ENCODE peak calls at places on chromosomes 7 and 10, in seven cellular contexts. O is Caki2; Q is HFFc6; W is NCI-H2029; K is GM03348; L is ascending aorta; C is activated CD8-positive, alpha-beta memory T cell treated with anti-CD3 and anti-CD28 coated beads, Interleukin-2, amount 50 U/mL, for 48 hours. X is an unnamed sample.

GRCh38 chr10:43062402-43063160 is 14.3 kb upstream of the RET start:
- DNase-seq in O (no peak), Q (no peak), W (no peak), K (no peak), L (no peak), C (no peak), X (no peak)

GRCh38 chr10:49243139-49243538 is 54.9 kb upstream of the TMEM273 start:
- DNase-seq in O (no peak), Q (no peak), W (no peak), K (no peak), L (no peak), C (no peak), X (no peak)

GRCh38 chr7:95391761-95392160 is 4.4 kb downstream of the PON3 start:
- DNase-seq in O (no peak), Q (no peak), W (no peak), K (no peak), L (no peak), C (no peak), X (no peak)

GRCh38 chr10:11407939-11408338 is 203.5 kb downstream of the USP6NL start:
- DNase-seq in O (no peak), Q (no peak), W (no peak), K (no peak), L (no peak), C (no peak), X (no peak)

GRCh38 chr10:11874568-11875182 is 51.5 kb downstream of the PROSER2 start:
- DNase-seq in O (peak), Q (no peak), W (peak), K (no peak), L (no peak), C (peak), X (peak)

GRCh38 chr7:7565018-7565680 is 1.5 kb upstream of the MIOS start:
- DNase-seq in O (no peak), Q (no peak), W (no peak), K (no peak), L (no peak), C (no peak), X (no peak)

GRCh38 chr7:33774762-33775523 is 130.4 kb upstream of the BMPER start:
- DNase-seq in O (no peak), Q (no peak), W (no peak), K (no peak), L (no peak), C (no peak), X (peak)

GRCh38 chr10:94496010-94496409 is 49.6 kb upstream of the HELLS start:
- DNase-seq in O (no peak), Q (peak), W (no peak), K (no peak), L (no peak), C (no peak), X (no peak)

GRCh38 chr10:98314577-98315284 is 46.7 kb upstream of the LOXL4 start:
- DNase-seq in O (no peak), Q (peak), W (no peak), K (peak), L (no peak), C (no peak), X (no peak)

GRCh38 chr7:1848013-1848640 is 178.1 kb downstream of the ELFN1 start:
- DNase-seq in O (no peak), Q (no peak), W (no peak), K (no peak), L (no peak), C (no peak), X (peak)

GRCh38 chr7:64653721-64654401 is 12.1 kb upstream of the ZNF107 start:
- DNase-seq in O (no peak), Q (no peak), W (no peak), K (no peak), L (no peak), C (no peak), X (no peak)

GRCh38 chr7:44796034-44796503 is 412 bp upstream of the PPIA start:
- DNase-seq in O (peak), Q (peak), W (peak), K (peak), L (no peak), C (no peak), X (peak)

GRCh38 chr10:7956508-7956907 is 98.0 kb upstream of the GATA3 start:
- DNase-seq in O (peak), Q (peak), W (no peak), K (peak), L (no peak), C (no peak), X (no peak)

GRCh38 chr10:103890194-103890658 is 27.8 kb downstream of the STN1 start:
- DNase-seq in O (peak), Q (peak), W (peak), K (no peak), L (no peak), C (peak), X (no peak)

GRCh38 chr7:137757146-137757925 is 89.4 kb downstream of the DGKI start:
- DNase-seq in O (no peak), Q (no peak), W (no peak), K (peak), L (no peak), C (no peak), X (no peak)

GRCh38 chr10:96586419-96587254 is at the start of gene TM9SF3:
- DNase-seq in O (peak), Q (peak), W (peak), K (peak), L (peak), C (peak), X (peak)

GRCh38 chr7:6252310-6252709 is 20.1 kb downstream of the CYTH3 start:
- DNase-seq in O (no peak), Q (peak), W (no peak), K (no peak), L (no peak), C (no peak), X (no peak)

GRCh38 chr10:71128311-71129010 is 83.9 kb upstream of the UNC5B start:
- DNase-seq in O (no peak), Q (no peak), W (no peak), K (peak), L (no peak), C (no peak), X (peak)

GRCh38 chr7:122262246-122262645 is 42.3 kb downstream of the FEZF1 start:
- DNase-seq in O (no peak), Q (no peak), W (no peak), K (no peak), L (no peak), C (no peak), X (no peak)

GRCh38 chr7:50379539-50379938 is 70.6 kb downstream of the FIGNL1 start:
- DNase-seq in O (no peak), Q (no peak), W (no peak), K (no peak), L (no peak), C (no peak), X (no peak)

GRCh38 chr7:26061340-26062239 is 90.4 kb upstream of the NFE2L3 start:
- DNase-seq in O (peak), Q (peak), W (peak), K (peak), L (no peak), C (peak), X (peak)

GRCh38 chr7:158664406-158664805 is 40.2 kb downstream of the NCAPG2 start:
- DNase-seq in O (no peak), Q (no peak), W (no peak), K (no peak), L (no peak), C (no peak), X (no peak)

GRCh38 chr7:96679886-96680285 is 29.8 kb downstream of the SEM1 start:
- DNase-seq in O (no peak), Q (no peak), W (no peak), K (no peak), L (no peak), C (no peak), X (no peak)

GRCh38 chr10:97759157-97759980 is 12.4 kb downstream of the SFRP5 start:
- DNase-seq in O (peak), Q (peak), W (peak), K (peak), L (no peak), C (peak), X (peak)

GRCh38 chr10:80204193-80204714 is 1.1 kb downstream of the ANXA11 start:
- DNase-seq in O (peak), Q (peak), W (no peak), K (peak), L (no peak), C (no peak), X (peak)

GRCh38 chr10:116287906-116288501 is 15.0 kb upstream of the GFRA1 start:
- DNase-seq in O (peak), Q (peak), W (no peak), K (peak), L (no peak), C (no peak), X (peak)

GRCh38 chr7:121020652-121021051 is 32.1 kb downstream of the CPED1 start:
- DNase-seq in O (no peak), Q (peak), W (no peak), K (peak), L (no peak), C (no peak), X (peak)

GRCh38 chr7:135316648-135317313 is 83.1 kb downstream of the STRA8 start:
- DNase-seq in O (no peak), Q (no peak), W (no peak), K (no peak), L (no peak), C (no peak), X (no peak)

GRCh38 chr7:11185179-11185578 is 211.5 kb downstream of the PHF14 start:
- DNase-seq in O (no peak), Q (peak), W (no peak), K (no peak), L (no peak), C (no peak), X (no peak)

GRCh38 chr7:21092923-21093702 is 306.4 kb upstream of the SP8 start:
- DNase-seq in O (no peak), Q (no peak), W (no peak), K (no peak), L (no peak), C (no peak), X (no peak)

GRCh38 chr7:19698331-19698730 is 10.5 kb downstream of the POLR1F start:
- DNase-seq in O (no peak), Q (peak), W (no peak), K (no peak), L (no peak), C (no peak), X (no peak)

GRCh38 chr7:103073989-103074518 is 542 bp downstream of the FBXL13 start:
- DNase-seq in O (peak), Q (no peak), W (no peak), K (no peak), L (no peak), C (no peak), X (no peak)

GRCh38 chr7:25857376-25858067 is 294.5 kb upstream of the NFE2L3 start:
- DNase-seq in O (peak), Q (no peak), W (peak), K (peak), L (no peak), C (no peak), X (peak)

GRCh38 chr7:101924171-101924570 is 106.7 kb downstream of the CUX1 start:
- DNase-seq in O (no peak), Q (peak), W (no peak), K (peak), L (peak), C (peak), X (no peak)

GRCh38 chr10:32687116-32687515 is 241.2 kb downstream of the CCDC7 start:
- DNase-seq in O (no peak), Q (peak), W (no peak), K (no peak), L (no peak), C (no peak), X (no peak)

X was measured in left kidney.